ENCODE peak calls at places on chromosomes 3 and 15, in ten cellular contexts. D, C, N, K, Z, J, P, Y, G and W are unnamed samples. For H3K4me1 and H3K9me3, the result is how much of the 10 kb centered on the place peaks cover.

GRCh38 chr3:139425745-139426400 is 36.4 kb upstream of the COPB2 start:
- DNase-seq in D (no peak), C (no peak), N (no peak), K (no peak), Z (no peak), J (no peak), P (no peak), Y (no peak), G (no peak), W (no peak)

GRCh38 chr15:68930268-68931022 is at the start of gene SPESP1:
- DNase-seq in D (peak), C (peak), N (no peak), K (no peak), Z (peak), J (peak), P (no peak), Y (peak), G (peak), W (no peak)

GRCh38 chr15:40633178-40633577 is 39.1 kb downstream of the KNL1 start:
- DNase-seq in D (no peak), C (no peak), N (no peak), K (peak), Z (peak), J (no peak), P (no peak), Y (peak), G (no peak), W (no peak)

GRCh38 chr15:63978511-63979226 is 67.6 kb downstream of the DAPK2 start:
- DNase-seq in D (no peak), C (peak), N (peak), K (no peak), Z (no peak), J (no peak), P (no peak), Y (no peak), G (peak), W (no peak)

GRCh38 chr15:28086175-28086703 is 12.9 kb downstream of the OCA2 start:
- DNase-seq in D (peak), C (no peak), N (peak), K (peak), Z (peak), J (peak), P (peak), Y (peak), G (no peak), W (peak)

GRCh38 chr3:155083313-155083905 is 3.3 kb downstream of the MME start:
- DNase-seq in D (no peak), C (no peak), N (no peak), K (no peak), Z (no peak), J (no peak), P (no peak), Y (no peak), G (no peak), W (no peak)

GRCh38 chr3:53196575-53197407 is 35.8 kb downstream of the PRKCD start:
- DNase-seq in D (no peak), C (no peak), N (peak), K (peak), Z (peak), J (no peak), P (peak), Y (peak), G (no peak), W (peak)

GRCh38 chr3:124888482-124889441 is 1.6 kb upstream of the ITGB5 start:
- DNase-seq in D (no peak), C (no peak), N (no peak), K (no peak), Z (no peak), J (no peak), P (no peak), Y (no peak), G (no peak), W (no peak)

GRCh38 chr15:89971592-89971997 is 29.5 kb upstream of the ZNF710 start:
- DNase-seq in D (no peak), C (no peak), N (peak), K (peak), Z (peak), J (peak), P (peak), Y (peak), G (peak), W (peak)

GRCh38 chr3:111895079-111895478 is 36.0 kb downstream of the PHLDB2 start:
- DNase-seq in D (no peak), C (no peak), N (peak), K (peak), Z (peak), J (no peak), P (no peak), Y (no peak), G (no peak), W (peak)

GRCh38 chr3:120831066-120831465 is 76.9 kb upstream of the STXBP5L start:
- DNase-seq in D (no peak), C (no peak), N (no peak), K (no peak), Z (no peak), J (no peak), P (no peak), Y (no peak), G (no peak), W (no peak)

GRCh38 chr3:112640864-112641751 is at the start of gene CCDC80:
- DNase-seq in D (no peak), C (no peak), N (peak), K (peak), Z (peak), J (no peak), P (no peak), Y (peak), G (peak), W (no peak)

GRCh38 chr3:87987952-87988351 is 70.9 kb downstream of the CGGBP1 start:
- DNase-seq in D (no peak), C (no peak), N (no peak), K (peak), Z (peak), J (no peak), P (no peak), Y (no peak), G (no peak), W (no peak)

GRCh38 chr15:81781316-81781868 is 264.4 kb downstream of the MEX3B start:
- DNase-seq in D (no peak), C (no peak), N (no peak), K (no peak), Z (no peak), J (no peak), P (no peak), Y (no peak), G (no peak), W (no peak)

GRCh38 chr3:18725668-18726407 is 300.7 kb upstream of the SATB1 start:
- DNase-seq in D (no peak), C (no peak), N (no peak), K (no peak), Z (no peak), J (peak), P (no peak), Y (no peak), G (no peak), W (no peak)

GRCh38 chr15:28184166-28184565 is 85.1 kb upstream of the OCA2 start:
- DNase-seq in D (no peak), C (no peak), N (no peak), K (no peak), Z (peak), J (no peak), P (no peak), Y (peak), G (no peak), W (no peak)

GRCh38 chr15:98966036-98966787 is 41.4 kb downstream of the PGPEP1L start:
- DNase-seq in D (no peak), C (no peak), N (peak), K (no peak), Z (peak), J (no peak), P (no peak), Y (peak), G (no peak), W (no peak)

GRCh38 chr3:117629505-117629904 is 919.9 kb downstream of the TUSC7 start:
- DNase-seq in D (no peak), C (no peak), N (no peak), K (no peak), Z (no peak), J (no peak), P (no peak), Y (no peak), G (no peak), W (no peak)

GRCh38 chr3:183213941-183214612 is 39.0 kb upstream of the B3GNT5 start:
- DNase-seq in D (no peak), C (no peak), N (no peak), K (no peak), Z (no peak), J (no peak), P (peak), Y (no peak), G (no peak), W (peak)

GRCh38 chr3:194140520-194141414 is 4.8 kb downstream of the HES1 start:
- DNase-seq in D (peak), C (peak), N (peak), K (peak), Z (peak), J (peak), P (no peak), Y (peak), G (peak), W (no peak)

GRCh38 chr3:117411991-117412390 is 702.4 kb downstream of the TUSC7 start:
- DNase-seq in D (no peak), C (no peak), N (no peak), K (no peak), Z (no peak), J (no peak), P (no peak), Y (no peak), G (no peak), W (no peak)

GRCh38 chr15:90610220-90610619 is 80.5 kb downstream of the CRTC3 start:
- DNase-seq in D (no peak), C (no peak), N (no peak), K (no peak), Z (peak), J (no peak), P (no peak), Y (no peak), G (no peak), W (no peak)

GRCh38 chr15:92921215-92922131 is 21.3 kb downstream of the CHD2 start:
- DNase-seq in D (no peak), C (no peak), N (no peak), K (peak), Z (peak), J (no peak), P (no peak), Y (peak), G (no peak), W (no peak)

GRCh38 chr15:35736150-35736549 is 190.2 kb upstream of the DPH6 start:
- DNase-seq in D (no peak), C (no peak), N (no peak), K (no peak), Z (peak), J (no peak), P (no peak), Y (no peak), G (no peak), W (no peak)

GRCh38 chr3:128316456-128316855 is 150.2 kb downstream of the DNAJB8 start:
- DNase-seq in D (no peak), C (no peak), N (no peak), K (no peak), Z (no peak), J (peak), P (no peak), Y (no peak), G (no peak), W (no peak)

GRCh38 chr3:10941972-10942371 is 50.6 kb upstream of the SLC6A1 start:
- DNase-seq in D (no peak), C (peak), N (no peak), K (no peak), Z (no peak), J (peak), P (no peak), Y (no peak), G (no peak), W (peak)

GRCh38 chr3:130707914-130708601 is 38.6 kb downstream of the PIK3R4 start:
- DNase-seq in D (no peak), C (no peak), N (no peak), K (no peak), Z (no peak), J (no peak), P (no peak), Y (no peak), G (no peak), W (no peak)

GRCh38 chr3:40307176-40307575 is 2.3 kb upstream of the EIF1B start:
- DNase-seq in D (no peak), C (no peak), N (no peak), K (no peak), Z (peak), J (no peak), P (no peak), Y (peak), G (no peak), W (no peak)

GRCh38 chr3:186570941-186571643 is 572 bp downstream of the DNAJB11 start:
- DNase-seq in D (no peak), C (no peak), N (no peak), K (no peak), Z (no peak), J (no peak), P (no peak), Y (no peak), G (no peak), W (no peak)

GRCh38 chr15:46275701-46276100 is 640.9 kb downstream of the SQOR start:
- DNase-seq in D (no peak), C (no peak), N (peak), K (no peak), Z (no peak), J (no peak), P (no peak), Y (no peak), G (no peak), W (no peak)

GRCh38 chr3:127857270-127857801 is 35.0 kb upstream of the MGLL start:
- DNase-seq in D (no peak), C (no peak), N (no peak), K (peak), Z (no peak), J (no peak), P (no peak), Y (no peak), G (no peak), W (peak)

GRCh38 chr15:91548588-91548987 is 304.9 kb upstream of the SLCO3A1 start:
- DNase-seq in D (no peak), C (no peak), N (no peak), K (no peak), Z (peak), J (no peak), P (no peak), Y (peak), G (peak), W (no peak)

GRCh38 chr3:4270726-4271125 is 32.4 kb upstream of the SETMAR start:
- DNase-seq in D (no peak), C (no peak), N (no peak), K (no peak), Z (no peak), J (no peak), P (no peak), Y (no peak), G (no peak), W (no peak)

DNA sequence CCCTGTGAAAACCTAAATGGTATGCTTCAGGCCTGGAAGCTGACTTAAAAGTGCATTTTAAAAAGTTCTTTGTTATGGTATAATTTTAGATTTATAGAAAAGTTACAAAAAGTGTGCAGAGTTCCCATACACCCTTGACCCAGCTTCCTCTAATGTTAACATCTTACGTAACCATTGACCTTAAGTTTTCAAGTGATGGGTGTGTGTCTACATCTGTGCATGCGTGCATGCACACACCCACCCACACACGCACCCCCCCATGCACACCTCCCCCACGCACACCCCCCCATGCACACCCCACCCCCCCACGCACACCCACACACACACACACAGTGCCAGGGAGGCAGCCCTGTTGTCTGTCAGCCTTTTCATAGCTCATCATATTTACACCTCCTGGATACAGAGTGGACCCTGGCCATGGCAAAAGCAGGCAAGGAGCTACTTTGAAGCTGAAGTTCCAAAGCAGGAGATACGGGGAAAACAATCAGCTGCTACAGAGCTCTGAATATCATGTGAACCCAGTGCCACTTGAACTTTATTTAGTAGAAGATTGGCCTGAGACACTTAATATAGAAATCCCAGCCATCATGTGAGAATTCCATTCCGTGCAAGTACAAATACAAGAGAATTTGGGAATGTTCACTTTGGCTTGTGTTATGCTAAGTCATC is 30.0 kb upstream of the TRAK1 start:
- DNase-seq in D (no peak), C (no peak), N (no peak), K (peak), Z (no peak), J (no peak), P (no peak), Y (no peak), G (peak), W (no peak)
- H3K4me1 ChIP-seq in D (under half), C (under half), N (under half), K (under half), Z (under half), J (under half), P (under half), Y (under half), G (half or more), W (half or more)

GRCh38 chr3:44729384-44729910 is at the start of gene ZNF501:
- DNase-seq in D (peak), C (peak), N (peak), K (no peak), Z (peak), J (peak), P (peak), Y (peak), G (peak), W (peak)

DNA sequence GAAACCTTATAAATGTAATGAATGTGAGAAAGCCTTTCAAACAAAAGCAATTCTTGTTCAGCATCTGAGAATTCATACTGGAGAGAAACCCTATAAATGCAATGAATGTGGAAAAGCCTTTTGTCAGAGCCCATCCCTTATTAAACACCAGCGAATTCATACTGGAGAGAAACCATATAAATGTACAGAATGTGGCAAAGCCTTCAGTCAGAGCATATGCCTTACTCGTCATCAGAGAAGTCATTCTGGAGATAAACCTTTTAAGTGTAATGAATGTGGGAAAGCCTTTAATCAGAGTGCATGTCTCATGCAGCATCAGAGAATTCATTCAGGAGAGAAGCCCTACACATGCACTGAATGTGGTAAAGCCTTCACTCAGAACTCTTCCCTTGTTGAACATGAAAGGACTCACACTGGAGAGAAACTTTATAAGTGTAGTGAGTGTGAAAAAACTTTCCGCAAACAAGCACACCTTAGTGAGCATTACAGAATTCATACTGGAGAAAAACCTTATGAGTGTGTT is 5.3 kb downstream of the ZNF501 start:
- DNase-seq in D (no peak), C (no peak), N (no peak), K (no peak), Z (no peak), J (no peak), P (no peak), Y (no peak), G (no peak), W (no peak)
- H3K9me3 ChIP-seq in D (under half), C (under half), N (under half), K (half or more), Z (under half), J (under half), P (under half), Y (under half), G (under half), W (half or more)

GRCh38 chr3:17577795-17578520 is 164.5 kb downstream of the TBC1D5 start:
- DNase-seq in D (no peak), C (no peak), N (no peak), K (no peak), Z (peak), J (no peak), P (no peak), Y (peak), G (no peak), W (no peak)

GRCh38 chr3:17573396-17573795 is 169.0 kb downstream of the TBC1D5 start:
- DNase-seq in D (no peak), C (no peak), N (no peak), K (no peak), Z (no peak), J (no peak), P (peak), Y (no peak), G (no peak), W (no peak)
- H3K4me1 ChIP-seq in D (under half), C (under half), N (under half), K (under half), Z (under half), J (under half), P (under half), Y (under half), G (under half), W (under half)

GRCh38 chr3:185236969-185237368 is 16.9 kb downstream of the EHHADH start:
- DNase-seq in D (no peak), C (no peak), N (no peak), K (no peak), Z (no peak), J (no peak), P (no peak), Y (no peak), G (no peak), W (no peak)
- H3K9me3 ChIP-seq in D (under half), C (under half), N (under half), K (under half), Z (under half), J (under half), P (under half), Y (under half), G (under half), W (under half)

DNA sequence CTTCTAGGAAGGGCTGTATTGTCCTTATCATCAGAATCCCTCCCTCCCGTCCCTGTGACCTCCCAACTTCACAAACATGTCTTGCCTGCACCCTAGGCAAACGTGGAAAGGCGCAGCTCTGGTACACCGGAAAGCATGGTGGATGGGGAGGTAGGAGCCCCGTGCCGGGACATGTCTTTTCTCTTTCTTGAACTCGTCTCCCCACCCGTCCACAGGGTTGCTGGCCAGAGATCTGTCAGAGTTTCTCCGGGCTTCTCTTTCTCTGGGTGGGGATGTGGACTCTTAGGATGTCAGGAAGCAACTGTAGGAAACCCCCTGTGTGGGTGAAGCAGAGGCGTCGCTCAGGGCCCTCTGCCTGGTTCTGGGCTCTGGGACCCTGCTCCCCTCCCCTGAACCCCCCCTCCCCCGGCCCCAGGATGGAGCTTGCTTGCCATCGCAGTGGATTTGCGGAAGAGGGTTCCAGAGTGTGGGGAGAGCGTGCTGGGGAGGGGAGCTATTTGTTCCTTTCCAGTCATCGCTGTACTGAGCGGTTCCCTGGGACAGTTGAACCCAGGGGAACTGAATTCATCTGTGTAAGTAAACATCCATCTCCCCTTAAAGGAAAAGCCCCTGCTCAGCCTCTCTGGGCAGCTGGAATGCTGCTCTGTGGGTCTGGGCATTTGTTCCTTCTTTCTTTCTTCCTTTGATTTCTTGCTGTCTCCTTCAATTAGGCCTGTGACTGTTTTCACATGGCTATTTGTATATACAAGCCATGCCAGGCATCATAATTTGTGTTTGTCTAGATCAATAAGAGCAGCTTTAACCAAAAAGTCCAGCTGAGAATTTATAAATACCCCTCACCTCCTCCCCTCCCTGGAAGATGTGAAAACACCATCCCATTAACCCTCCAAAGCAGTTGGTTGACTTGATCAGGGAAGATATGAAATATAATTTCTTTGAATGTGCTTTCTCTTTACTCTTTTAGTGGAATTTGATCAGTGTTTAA is 72.8 kb downstream of the SMAD3 start:
- DNase-seq in D (peak), C (no peak), N (no peak), K (no peak), Z (no peak), J (no peak), P (no peak), Y (no peak), G (no peak), W (no peak)
- H3K4me1 ChIP-seq in D (under half), C (under half), N (half or more), K (half or more), Z (half or more), J (under half), P (half or more), Y (half or more), G (half or more), W (half or more)

DNA sequence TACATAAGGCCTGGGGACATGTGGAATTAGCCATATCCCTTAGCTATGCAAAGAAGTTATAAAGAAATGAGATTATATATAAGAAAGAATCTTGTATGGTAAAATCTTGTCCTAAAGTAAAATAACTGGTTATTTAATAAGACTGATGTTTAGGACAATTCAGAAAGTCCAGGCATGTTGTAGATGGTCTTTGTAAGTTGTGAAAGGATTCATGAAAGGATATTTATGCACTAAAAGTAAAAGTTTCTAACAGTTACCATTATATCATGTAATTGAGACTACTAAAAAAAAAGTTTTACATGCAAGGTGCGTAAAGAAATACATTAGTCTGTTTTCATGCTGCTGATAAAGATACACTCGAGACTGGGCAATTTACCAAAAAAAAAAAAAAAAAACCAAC is 146.3 kb downstream of the FMN1 start:
- DNase-seq in D (no peak), C (no peak), N (no peak), K (peak), Z (no peak), J (no peak), P (no peak), Y (no peak), G (no peak), W (peak)
- H3K9me3 ChIP-seq in D (under half), C (under half), N (under half), K (under half), Z (under half), J (under half), P (under half), Y (under half), G (under half), W (under half)